ENCODE peak calls at places on chromosomes 12 and 14, in eight cellular contexts. H is brain microvascular endothelial cell, W is GM10248, U is HFFc6, Q is bronchial epithelial cell, M is thoracic aorta, F is neural crest cell, P is epithelial cell of esophagus. G is an unnamed sample.

GRCh38 chr12:14955876-14956811 is 5.3 kb downstream of the ARHGDIB start:
- DNase-seq in H (no peak), W (peak; percentile 19), U (no peak), Q (no peak), M (no peak), F (no peak), P (no peak), G (peak; percentile 79)

GRCh38 chr14:55136868-55137785 is 8.1 kb downstream of the LGALS3 start:
- DNase-seq in H (peak; percentile 90), W (no peak), U (no peak), Q (no peak), M (peak; percentile 60), F (no peak), P (no peak), G (no peak)

GRCh38 chr12:54277823-54278276 is 2.1 kb downstream of the CBX5 start:
- DNase-seq in H (no peak), W (no peak), U (peak; percentile 41), Q (no peak), M (no peak), F (no peak), P (no peak), G (no peak)

GRCh38 chr12:89082354-89082753 is 269.9 kb downstream of the DUSP6 start:
- DNase-seq in H (no peak), W (no peak), U (no peak), Q (peak; percentile 28), M (no peak), F (no peak), P (peak; percentile 8), G (no peak)

GRCh38 chr14:32980178-32980886 is 41.7 kb downstream of the NPAS3 start:
- DNase-seq in H (no peak), W (no peak), U (no peak), Q (no peak), M (no peak), F (no peak), P (no peak), G (no peak)

GRCh38 chr14:90726656-90727055 is 89.6 kb downstream of the TTC7B start:
- DNase-seq in H (peak; percentile 60), W (no peak), U (peak; percentile 5), Q (peak; percentile 71), M (no peak), F (no peak), P (peak; percentile 81), G (no peak)

GRCh38 chr12:11949738-11950403 is 120.9 kb upstream of the BCL2L14 start:
- DNase-seq in H (no peak), W (no peak), U (no peak), Q (no peak), M (no peak), F (no peak), P (no peak), G (no peak)

GRCh38 chr14:81533212-81533535 is 479 bp downstream of the SEL1L start:
- DNase-seq in H (no peak), W (no peak), U (no peak), Q (no peak), M (no peak), F (no peak), P (no peak), G (no peak)

GRCh38 chr12:52294803-52295202 is 3.5 kb upstream of the KRT81 start:
- DNase-seq in H (no peak), W (no peak), U (no peak), Q (no peak), M (no peak), F (no peak), P (no peak), G (no peak)

GRCh38 chr12:69415471-69416275 is 54.5 kb upstream of the FRS2 start:
- DNase-seq in H (peak; percentile 86), W (peak; percentile 22), U (peak; percentile 90), Q (peak; percentile 69), M (no peak), F (peak; percentile 25), P (peak; percentile 73), G (no peak)

GRCh38 chr12:31118831-31119530 is 45.3 kb downstream of the DDX11 start:
- DNase-seq in H (no peak), W (peak; percentile 69), U (no peak), Q (no peak), M (no peak), F (peak; percentile 43), P (peak; percentile 8), G (no peak)

DNA sequence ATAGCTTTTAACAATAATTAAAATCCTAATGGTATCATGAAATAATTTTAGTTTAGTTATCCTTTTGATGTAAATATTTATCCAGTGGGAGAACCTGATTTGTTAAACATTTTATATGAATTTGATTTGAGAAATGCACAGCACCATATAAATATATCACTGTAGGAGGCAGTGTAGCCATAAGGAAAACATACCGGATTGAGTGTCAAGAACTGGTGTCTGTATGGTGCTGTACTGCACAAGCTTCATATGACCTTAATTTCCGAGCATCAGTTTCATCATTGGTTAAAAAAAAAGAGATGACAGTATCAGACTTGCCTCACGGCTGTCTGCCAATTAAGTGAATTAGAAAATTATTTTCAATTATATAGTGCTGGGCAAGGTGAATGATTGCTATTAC is 72.0 kb downstream of the TMTC2 start:
- DNase-seq in H (no peak), W (no peak), U (no peak), Q (peak; percentile 17), M (no peak), F (no peak), P (peak; percentile 13), G (no peak)
- TF ChIP-seq CTCF in H (no peak), W (no peak), U (no peak), Q (no peak), M (no peak), F (peak; percentile 22), P (peak; percentile 20), G (no peak)

DNA sequence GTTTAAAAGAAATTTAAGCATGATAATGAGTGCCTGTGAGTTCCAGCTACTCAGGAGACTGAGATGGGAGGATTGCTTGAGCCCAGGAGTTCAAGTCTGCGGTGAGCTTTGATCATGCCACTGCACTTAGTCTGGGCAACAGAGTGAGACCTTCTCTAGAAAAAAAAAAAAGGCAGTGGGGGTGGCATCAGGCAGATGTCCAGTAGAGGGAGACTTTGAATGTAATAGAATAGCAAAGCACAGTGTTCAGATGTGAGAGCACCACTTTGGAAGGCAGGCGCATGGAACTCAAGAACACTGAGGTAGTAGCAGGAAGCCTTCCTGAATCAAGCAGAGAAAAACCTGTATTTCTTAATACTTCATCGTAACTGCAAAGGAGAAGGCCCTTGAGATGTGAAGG is 394.5 kb upstream of the GARIN6 start:
- DNase-seq in H (no peak), W (no peak), U (no peak), Q (no peak), M (no peak), F (no peak), P (no peak), G (no peak)
- TF ChIP-seq CTCF in H (peak; percentile 34), W (peak; percentile 17), U (no peak), Q (no peak), M (no peak), F (peak; percentile 40), P (peak; percentile 14), G (no peak)

DNA sequence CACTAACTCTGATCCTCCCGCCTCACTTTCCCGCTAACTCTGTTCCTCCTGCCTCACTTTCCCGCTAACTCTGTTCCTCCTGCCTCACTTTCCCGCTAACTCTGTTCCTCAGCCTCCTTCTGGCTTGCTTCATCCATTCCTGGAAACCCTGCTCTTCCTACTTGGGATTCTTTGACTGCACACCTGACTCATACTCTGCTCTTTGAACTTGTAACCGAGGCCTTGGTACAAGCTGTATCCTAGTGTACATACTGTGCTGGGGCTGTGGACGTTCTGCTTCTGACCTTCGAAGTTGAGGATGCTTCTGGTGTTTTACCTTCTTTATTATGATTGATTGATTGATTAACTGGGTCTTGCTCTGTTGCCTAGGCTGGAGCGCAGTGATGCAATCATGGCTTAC is 63.2 kb upstream of the RD3L start:
- DNase-seq in H (no peak), W (no peak), U (no peak), Q (no peak), M (no peak), F (no peak), P (no peak), G (no peak)
- TF ChIP-seq CTCF in H (no peak), W (no peak), U (no peak), Q (no peak), M (no peak), F (no peak), P (no peak), G (no peak)

DNA sequence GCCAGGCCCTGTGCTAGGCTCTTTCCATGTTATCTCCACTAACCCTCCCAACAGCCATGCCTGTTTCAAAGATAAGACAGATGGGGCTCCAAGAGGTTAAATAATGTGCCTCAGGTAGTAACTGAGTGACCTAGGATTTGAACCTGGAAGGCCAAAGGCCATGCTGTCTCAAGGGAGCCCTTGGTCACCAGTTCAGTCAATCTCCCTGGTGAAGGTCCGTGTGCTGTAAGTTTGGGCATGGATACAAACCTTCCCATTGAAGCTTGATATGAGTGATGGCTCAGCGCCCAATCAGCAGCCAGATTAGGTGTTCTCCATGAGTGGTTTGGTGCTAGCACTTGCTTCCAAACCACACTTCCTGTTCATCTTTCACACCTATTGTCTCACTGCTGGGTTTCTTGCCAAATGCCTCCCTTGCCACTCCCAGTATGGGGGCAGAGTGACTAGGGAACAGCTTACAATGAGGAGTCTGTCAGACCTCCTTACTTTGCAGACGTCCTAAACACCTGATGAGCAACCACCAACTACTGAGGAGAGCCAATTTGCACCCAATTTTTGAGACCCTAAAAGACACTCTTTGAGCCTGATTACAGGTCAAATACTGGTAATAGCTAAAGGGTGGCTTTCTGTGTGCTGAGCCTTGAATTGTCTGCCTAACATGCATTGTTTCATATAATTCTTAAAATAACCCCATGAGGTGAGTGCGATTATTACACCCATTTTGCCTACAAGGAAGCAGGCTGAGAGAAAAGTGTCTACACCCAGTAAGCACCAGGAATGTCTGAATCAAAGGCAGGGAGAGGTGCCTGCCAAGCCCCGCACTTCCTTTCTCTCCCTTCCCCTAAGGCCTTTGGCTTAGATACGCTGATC is 48.5 kb upstream of the FOS start:
- DNase-seq in H (peak; percentile 41), W (peak; percentile 43), U (peak; percentile 24), Q (peak; percentile 96), M (no peak), F (no peak), P (peak; percentile 98), G (no peak)
- TF ChIP-seq CTCF in H (peak; percentile 12), W (no peak), U (peak; percentile 62), Q (peak; percentile 29), M (no peak), F (peak; percentile 54), P (peak; percentile 43), G (peak; percentile 61)

GRCh38 chr14:78595797-78596196 is 425.6 kb downstream of the NRXN3 start:
- DNase-seq in H (no peak), W (no peak), U (peak; percentile 6), Q (no peak), M (no peak), F (peak; percentile 5), P (peak; percentile 0), G (no peak)
- TF ChIP-seq CTCF in H (peak; percentile 63), W (peak; percentile 33), U (peak; percentile 61), Q (peak; percentile 35), M (no peak), F (peak; percentile 37), P (peak; percentile 29), G (no peak)

G was measured in CD14-positive monocyte.